ENCODE peak calls at places on chromosomes 4 and X, in seven cellular contexts. One of them, this sample, is unnamed.

GRCh38 chr4:86359944-86360478 is at the start of gene MAPK10:
- DNase-seq in effector memory CD4-positive, alpha-beta T cell: peak
- DNase-seq in NCI-H1105 treated with DMSO at 0.1 percent for 48 hours: peak
- DNase-seq in endothelial cell: peak
- DNase-seq in thoracic aorta: peak
- DNase-seq in Right ventricle myocardium superior: peak
- DNase-seq in HEK293T: no peak
- DNase-seq in this sample: peak

GRCh38 chr4:54063224-54063623 is 1.2 kb downstream of the CHIC2 start:
- DNase-seq in effector memory CD4-positive, alpha-beta T cell: no peak
- DNase-seq in NCI-H1105 treated with DMSO at 0.1 percent for 48 hours: no peak
- DNase-seq in endothelial cell: no peak
- DNase-seq in thoracic aorta: no peak
- DNase-seq in Right ventricle myocardium superior: no peak
- DNase-seq in HEK293T: no peak
- DNase-seq in this sample: peak

GRCh38 chr4:26420903-26421302 is 69.4 kb downstream of the CCKAR start:
- DNase-seq in effector memory CD4-positive, alpha-beta T cell: no peak
- DNase-seq in NCI-H1105 treated with DMSO at 0.1 percent for 48 hours: no peak
- DNase-seq in endothelial cell: no peak
- DNase-seq in thoracic aorta: no peak
- DNase-seq in Right ventricle myocardium superior: no peak
- DNase-seq in HEK293T: no peak
- DNase-seq in this sample: no peak

GRCh38 chr4:77538574-77539157 is 67.0 kb upstream of the CXCL13 start:
- DNase-seq in effector memory CD4-positive, alpha-beta T cell: no peak
- DNase-seq in NCI-H1105 treated with DMSO at 0.1 percent for 48 hours: peak
- DNase-seq in endothelial cell: no peak
- DNase-seq in thoracic aorta: no peak
- DNase-seq in Right ventricle myocardium superior: no peak
- DNase-seq in HEK293T: no peak
- DNase-seq in this sample: no peak

GRCh38 chr4:13706130-13706529 is 78.6 kb upstream of the BOD1L1 start:
- DNase-seq in effector memory CD4-positive, alpha-beta T cell: no peak
- DNase-seq in NCI-H1105 treated with DMSO at 0.1 percent for 48 hours: peak
- DNase-seq in endothelial cell: no peak
- DNase-seq in thoracic aorta: no peak
- DNase-seq in Right ventricle myocardium superior: peak
- DNase-seq in HEK293T: no peak
- DNase-seq in this sample: no peak

GRCh38 chr4:119289313-119289712 is 32.6 kb downstream of the FABP2 start:
- DNase-seq in effector memory CD4-positive, alpha-beta T cell: no peak
- DNase-seq in NCI-H1105 treated with DMSO at 0.1 percent for 48 hours: no peak
- DNase-seq in endothelial cell: no peak
- DNase-seq in thoracic aorta: no peak
- DNase-seq in Right ventricle myocardium superior: no peak
- DNase-seq in HEK293T: no peak
- DNase-seq in this sample: no peak

GRCh38 chr4:4663028-4663427 is 121.2 kb upstream of the STX18 start:
- DNase-seq in effector memory CD4-positive, alpha-beta T cell: no peak
- DNase-seq in NCI-H1105 treated with DMSO at 0.1 percent for 48 hours: no peak
- DNase-seq in endothelial cell: no peak
- DNase-seq in thoracic aorta: no peak
- DNase-seq in Right ventricle myocardium superior: no peak
- DNase-seq in HEK293T: no peak
- DNase-seq in this sample: no peak

GRCh38 chr4:177809786-177810185 is 367.5 kb upstream of the AGA start:
- DNase-seq in effector memory CD4-positive, alpha-beta T cell: no peak
- DNase-seq in NCI-H1105 treated with DMSO at 0.1 percent for 48 hours: no peak
- DNase-seq in endothelial cell: no peak
- DNase-seq in thoracic aorta: no peak
- DNase-seq in Right ventricle myocardium superior: no peak
- DNase-seq in HEK293T: peak
- DNase-seq in this sample: no peak

GRCh38 chrX:15579778-15580747 is 20.7 kb downstream of the ACE2 start:
- DNase-seq in effector memory CD4-positive, alpha-beta T cell: no peak
- DNase-seq in NCI-H1105 treated with DMSO at 0.1 percent for 48 hours: no peak
- DNase-seq in endothelial cell: no peak
- DNase-seq in thoracic aorta: no peak
- DNase-seq in Right ventricle myocardium superior: peak
- DNase-seq in HEK293T: no peak
- DNase-seq in this sample: peak

GRCh38 chr4:76213415-76214268 is at the start of gene SCARB2:
- DNase-seq in effector memory CD4-positive, alpha-beta T cell: peak
- DNase-seq in NCI-H1105 treated with DMSO at 0.1 percent for 48 hours: peak
- DNase-seq in endothelial cell: peak
- DNase-seq in thoracic aorta: peak
- DNase-seq in Right ventricle myocardium superior: peak
- DNase-seq in HEK293T: peak
- DNase-seq in this sample: peak

GRCh38 chr4:182297659-182298058 is 54.5 kb downstream of the TENM3 start:
- DNase-seq in effector memory CD4-positive, alpha-beta T cell: no peak
- DNase-seq in NCI-H1105 treated with DMSO at 0.1 percent for 48 hours: no peak
- DNase-seq in endothelial cell: no peak
- DNase-seq in thoracic aorta: no peak
- DNase-seq in Right ventricle myocardium superior: no peak
- DNase-seq in HEK293T: no peak
- DNase-seq in this sample: no peak

GRCh38 chr4:75030649-75031235 is 97.8 kb downstream of the PARM1 start:
- DNase-seq in effector memory CD4-positive, alpha-beta T cell: no peak
- DNase-seq in NCI-H1105 treated with DMSO at 0.1 percent for 48 hours: no peak
- DNase-seq in endothelial cell: no peak
- DNase-seq in thoracic aorta: no peak
- DNase-seq in Right ventricle myocardium superior: no peak
- DNase-seq in HEK293T: no peak
- DNase-seq in this sample: no peak

GRCh38 chr4:81257841-81258240 is 42.8 kb upstream of the PRKG2 start:
- DNase-seq in effector memory CD4-positive, alpha-beta T cell: no peak
- DNase-seq in NCI-H1105 treated with DMSO at 0.1 percent for 48 hours: no peak
- DNase-seq in endothelial cell: no peak
- DNase-seq in thoracic aorta: no peak
- DNase-seq in Right ventricle myocardium superior: no peak
- DNase-seq in HEK293T: no peak
- DNase-seq in this sample: peak

GRCh38 chr4:8538703-8539567 is 41.3 kb upstream of the GPR78 start:
- DNase-seq in effector memory CD4-positive, alpha-beta T cell: no peak
- DNase-seq in NCI-H1105 treated with DMSO at 0.1 percent for 48 hours: no peak
- DNase-seq in endothelial cell: no peak
- DNase-seq in thoracic aorta: no peak
- DNase-seq in Right ventricle myocardium superior: no peak
- DNase-seq in HEK293T: no peak
- DNase-seq in this sample: no peak

This sample was measured in erythroblast.